ENCODE peak calls at places on chromosome 1, in five cellular contexts. H, Z, L, X and C are unnamed samples.

GRCh38 chr1:150212070-150212469 is 23.8 kb downstream of the ANP32E start:
- DNase-seq in H (no peak), Z (no peak), L (no peak), X (no peak), C (no peak)

GRCh38 chr1:57576750-57577149 is 152.9 kb upstream of the DAB1 start:
- DNase-seq in H (no peak), Z (no peak), L (no peak), X (no peak), C (no peak)

GRCh38 chr1:12406218-12407021 is 176.6 kb downstream of the VPS13D start:
- DNase-seq in H (no peak), Z (no peak), L (no peak), X (no peak), C (no peak)

GRCh38 chr1:199226163-199226562 is 587.3 kb downstream of the PTPRC start:
- DNase-seq in H (no peak), Z (no peak), L (no peak), X (no peak), C (no peak)

GRCh38 chr1:160753629-160754028 is 14.6 kb downstream of the SLAMF7 start:
- DNase-seq in H (no peak), Z (no peak), L (no peak), X (no peak), C (no peak)

GRCh38 chr1:143720087-143721023 is 251.4 kb downstream of the FAM72C start:
- DNase-seq in H (peak), Z (no peak), L (no peak), X (no peak), C (no peak)

GRCh38 chr1:93440272-93440671 is 7.6 kb upstream of the FNBP1L start:
- DNase-seq in H (no peak), Z (no peak), L (no peak), X (no peak), C (no peak)

GRCh38 chr1:212203611-212204010 is 81.6 kb upstream of the PPP2R5A start:
- DNase-seq in H (no peak), Z (no peak), L (no peak), X (no peak), C (no peak)

GRCh38 chr1:53091841-53092645 is 30.0 kb downstream of the PODN start:
- DNase-seq in H (no peak), Z (peak), L (no peak), X (no peak), C (no peak)

GRCh38 chr1:178714453-178714852 is 10.6 kb upstream of the RALGPS2 start:
- DNase-seq in H (no peak), Z (no peak), L (no peak), X (no peak), C (no peak)

GRCh38 chr1:234862944-234863515 is 253.1 kb upstream of the IRF2BP2 start:
- DNase-seq in H (no peak), Z (peak), L (no peak), X (peak), C (no peak)

GRCh38 chr1:5686195-5686594 is 306.0 kb downstream of the NPHP4 start:
- DNase-seq in H (no peak), Z (no peak), L (no peak), X (no peak), C (no peak)

GRCh38 chr1:182616130-182617074 is 12.2 kb upstream of the RGS16 start:
- DNase-seq in H (no peak), Z (peak), L (peak), X (peak), C (no peak)
- TF ChIP-seq CTCF in H (no peak), Z (no peak), L (no peak), X (peak), C (no peak)

GRCh38 chr1:28756846-28757245 is 20.1 kb downstream of the YTHDF2 start:
- DNase-seq in H (no peak), Z (no peak), L (no peak), X (no peak), C (no peak)
- TF ChIP-seq CTCF in H (no peak), Z (peak), L (peak), X (peak), C (no peak)

GRCh38 chr1:34296059-34296458 is 119.4 kb downstream of the C1orf94 start:
- DNase-seq in H (no peak), Z (no peak), L (no peak), X (no peak), C (no peak)

GRCh38 chr1:34286547-34286946 is 109.8 kb downstream of the C1orf94 start:
- DNase-seq in H (no peak), Z (no peak), L (no peak), X (no peak), C (no peak)

GRCh38 chr1:34292472-34292871 is 115.8 kb downstream of the C1orf94 start:
- DNase-seq in H (no peak), Z (no peak), L (no peak), X (peak), C (no peak)
- TF ChIP-seq CTCF in H (no peak), Z (no peak), L (no peak), X (peak), C (peak)

DNA sequence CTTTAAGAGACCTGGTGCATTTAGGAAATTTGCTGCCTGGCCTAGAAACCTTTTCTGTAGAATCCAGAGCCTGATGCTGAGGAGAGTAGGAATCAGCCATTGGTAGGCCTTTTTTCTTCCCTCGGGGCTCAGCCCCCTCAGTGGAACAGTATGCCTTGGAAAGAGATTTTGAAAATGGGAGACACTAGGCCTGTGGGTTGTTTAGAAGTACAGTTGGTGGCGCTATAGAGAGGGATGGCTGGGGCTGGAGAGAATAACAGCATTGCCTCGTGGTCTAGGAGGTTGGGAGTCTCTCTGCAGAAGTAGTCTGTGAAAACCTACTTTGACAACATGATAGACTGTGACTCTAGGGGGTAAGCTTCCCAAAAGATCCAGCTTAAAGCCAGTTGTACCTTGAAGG is 8.2 kb downstream of the KIF2C start:
- DNase-seq in H (no peak), Z (no peak), L (no peak), X (no peak), C (no peak)
- TF ChIP-seq CTCF in H (no peak), Z (no peak), L (peak), X (peak), C (no peak)

GRCh38 chr1:209646558-209646957 is 5.7 kb downstream of the LAMB3 start:
- DNase-seq in H (peak), Z (no peak), L (no peak), X (peak), C (no peak)
- TF ChIP-seq CTCF in H (no peak), Z (peak), L (peak), X (peak), C (peak)

GRCh38 chr1:30724175-30724574 is 790 bp upstream of the MATN1 start:
- DNase-seq in H (no peak), Z (no peak), L (no peak), X (no peak), C (no peak)
- TF ChIP-seq CTCF in H (no peak), Z (no peak), L (peak), X (peak), C (peak)

GRCh38 chr1:24957016-24957807 is 27.1 kb upstream of the RUNX3 start:
- DNase-seq in H (no peak), Z (no peak), L (no peak), X (no peak), C (no peak)
- TF ChIP-seq CTCF in H (no peak), Z (no peak), L (no peak), X (no peak), C (no peak)

GRCh38 chr1:157770442-157771043 is 6.4 kb downstream of the FCRL2 start:
- DNase-seq in H (peak), Z (no peak), L (no peak), X (peak), C (no peak)
- TF ChIP-seq CTCF in H (peak), Z (no peak), L (peak), X (peak), C (peak)